ENCODE peak calls at places on chromosomes 5 and 9, in ten cellular contexts. Z, U, I, A, M, P, N, X, W and K are unnamed samples.

GRCh38 chr5:145246961-145247744 is 588.0 kb downstream of the PRELID2 start:
- DNase-seq in U (peak), X (no peak), I (no peak), M (no peak), P (no peak), N (no peak), A (no peak), W (no peak), Z (no peak), K (no peak)

GRCh38 chr9:129806126-129806525 is 3.1 kb downstream of the TOR1B start:
- DNase-seq in U (no peak), N (no peak), X (no peak), M (no peak), W (no peak), P (no peak), A (no peak), I (no peak), Z (no peak), K (no peak)

GRCh38 chr9:4299006-4299795 is 667 bp downstream of the GLIS3 start:
- DNase-seq in Z (peak), N (peak), M (peak), U (no peak), X (peak), I (no peak), W (peak), A (no peak), P (peak), K (no peak)

GRCh38 chr9:16431666-16432065 is 438.8 kb downstream of the BNC2 start:
- DNase-seq in N (no peak), I (no peak), U (no peak), M (no peak), X (no peak), A (no peak), W (no peak), P (no peak), Z (no peak), K (no peak)

GRCh38 chr5:177423671-177424070 is 2.8 kb upstream of the GRK6 start:
- DNase-seq in U (no peak), P (no peak), X (no peak), Z (no peak), I (no peak), M (no peak), A (no peak), W (no peak), N (no peak), K (no peak)

GRCh38 chr9:120099064-120099463 is 480.9 kb downstream of the CDK5RAP2 start:
- DNase-seq in X (no peak), I (no peak), N (no peak), M (no peak), A (no peak), Z (no peak), P (no peak), W (no peak), U (no peak), K (no peak)

GRCh38 chr5:148474025-148474511 is 90.3 kb downstream of the FBXO38 start:
- DNase-seq in A (no peak), P (no peak), X (peak), W (no peak), N (no peak), U (no peak), M (no peak), Z (no peak), I (no peak), K (no peak)

GRCh38 chr5:65986050-65986451 is 59.7 kb downstream of the ERBIN start:
- DNase-seq in X (no peak), P (no peak), U (no peak), M (no peak), Z (no peak), N (no peak), W (no peak), I (no peak), A (peak), K (no peak)

GRCh38 chr5:16593630-16594029 is 23.2 kb downstream of the RETREG1 start:
- DNase-seq in M (no peak), U (no peak), A (no peak), I (no peak), N (no peak), X (no peak), P (no peak), W (no peak), Z (no peak), K (no peak)

GRCh38 chr5:135498662-135498995 is 37.1 kb downstream of the NEUROG1 start:
- DNase-seq in X (no peak), A (no peak), N (no peak), I (no peak), U (no peak), W (no peak), M (no peak), Z (no peak), P (no peak), K (no peak)

GRCh38 chr9:136840877-136841645 is 1.2 kb upstream of the AJM1 start:
- DNase-seq in A (no peak), U (no peak), Z (peak), P (no peak), I (no peak), X (no peak), M (peak), W (no peak), N (no peak), K (no peak)

GRCh38 chr9:133087429-133088145 is 25.8 kb downstream of the CEL start:
- DNase-seq in W (no peak), I (no peak), A (no peak), Z (no peak), N (peak), U (no peak), P (no peak), M (no peak), X (no peak), K (no peak)

GRCh38 chr5:147046226-147046625 is 167.7 kb upstream of the PPP2R2B start:
- DNase-seq in U (no peak), I (no peak), A (no peak), X (no peak), N (no peak), W (no peak), M (no peak), Z (no peak), P (no peak), K (no peak)

GRCh38 chr5:10330511-10331105 is 22.9 kb upstream of the MARCHF6 start:
- DNase-seq in N (no peak), U (no peak), M (no peak), A (no peak), Z (no peak), P (no peak), I (no peak), X (no peak), W (no peak), K (no peak)

GRCh38 chr5:157066080-157066479 is 7.2 kb upstream of the HAVCR1 start:
- DNase-seq in U (no peak), W (no peak), I (no peak), X (no peak), M (no peak), Z (no peak), N (no peak), P (no peak), A (no peak), K (no peak)

GRCh38 chr5:112653638-112654037 is 84.0 kb upstream of the APC start:
- DNase-seq in U (no peak), Z (no peak), I (no peak), X (no peak), M (no peak), P (no peak), W (no peak), A (no peak), N (no peak), K (no peak)

GRCh38 chr5:40958811-40959210 is 49.5 kb downstream of the C7 start:
- DNase-seq in X (no peak), Z (no peak), A (no peak), I (no peak), W (no peak), N (no peak), M (no peak), P (no peak), U (no peak), K (no peak)

GRCh38 chr9:71680189-71680983 is 87.9 kb downstream of the CEMIP2 start:
- DNase-seq in P (no peak), N (no peak), A (no peak), U (no peak), M (no peak), I (peak), W (no peak), X (no peak), Z (no peak), K (no peak)

GRCh38 chr5:16461782-16462181 is 3.8 kb downstream of the ZNF622 start:
- DNase-seq in X (no peak), I (peak), P (no peak), Z (no peak), U (peak), A (peak), N (no peak), W (no peak), M (no peak), K (no peak)

GRCh38 chr5:32254987-32255900 is 57.5 kb downstream of the MTMR12 start:
- DNase-seq in U (no peak), M (no peak), W (no peak), A (no peak), N (no peak), X (no peak), P (no peak), I (no peak), Z (no peak), K (no peak)

GRCh38 chr5:65986796-65987195 is 60.4 kb downstream of the ERBIN start:
- DNase-seq in X (no peak), I (no peak), N (no peak), U (no peak), M (no peak), P (no peak), A (no peak), W (no peak), Z (no peak), K (no peak)

GRCh38 chr9:6354072-6354686 is 26.0 kb downstream of the TPD52L3 start:
- DNase-seq in M (peak), A (peak), W (peak), N (no peak), I (no peak), Z (no peak), P (no peak), U (peak), X (no peak), K (peak)

GRCh38 chr5:159123189-159123588 is 23.5 kb upstream of the EBF1 start:
- DNase-seq in U (no peak), P (no peak), M (no peak), Z (no peak), X (no peak), N (no peak), W (no peak), A (no peak), I (no peak), K (no peak)

GRCh38 chr9:136981588-136982231 is 1.1 kb upstream of the LCNL1 start:
- DNase-seq in Z (no peak), W (no peak), X (no peak), I (no peak), N (no peak), M (no peak), A (no peak), U (no peak), P (no peak), K (no peak)

GRCh38 chr9:91039125-91039834 is 237.7 kb downstream of the SYK start:
- DNase-seq in M (no peak), N (no peak), W (no peak), U (no peak), P (no peak), A (no peak), X (peak), Z (no peak), I (no peak), K (no peak)

GRCh38 chr9:96553070-96553469 is 66.6 kb downstream of the CDC14B start:
- DNase-seq in X (no peak), Z (no peak), P (no peak), I (peak), N (no peak), A (no peak), M (no peak), U (peak), W (no peak), K (no peak)

GRCh38 chr5:159906957-159907356 is 9.3 kb upstream of the ADRA1B start:
- DNase-seq in U (no peak), P (no peak), W (no peak), A (no peak), N (no peak), I (no peak), Z (peak), M (no peak), X (no peak), K (no peak)

GRCh38 chr5:132420706-132421272 is 51.3 kb downstream of the SLC22A5 start:
- DNase-seq in X (no peak), W (no peak), A (no peak), U (no peak), I (no peak), P (no peak), M (peak), Z (no peak), N (no peak), K (no peak)

GRCh38 chr5:164000241-164000640 is 494.8 kb downstream of the MAT2B start:
- DNase-seq in N (no peak), X (no peak), W (no peak), A (no peak), M (no peak), U (no peak), Z (no peak), I (no peak), P (no peak), K (no peak)

GRCh38 chr9:99859395-99859980 is 37.8 kb downstream of the NR4A3 start:
- DNase-seq in I (no peak), N (no peak), M (no peak), A (no peak), X (no peak), W (peak), Z (no peak), U (peak), P (no peak), K (no peak)

GRCh38 chr5:14591548-14591947 is 10.0 kb downstream of the OTULINL start:
- DNase-seq in X (no peak), U (no peak), I (no peak), N (no peak), A (no peak), Z (no peak), W (no peak), P (no peak), M (no peak), K (no peak)

GRCh38 chr5:172407861-172408260 is 46.5 kb downstream of the SH3PXD2B start:
- DNase-seq in M (no peak), N (no peak), W (no peak), U (peak), A (no peak), P (peak), Z (no peak), I (no peak), X (peak), K (no peak)

GRCh38 chr9:87239312-87239711 is 258.4 kb upstream of the DAPK1 start:
- DNase-seq in W (no peak), X (no peak), A (no peak), M (no peak), I (no peak), U (no peak), P (no peak), N (no peak), Z (no peak), K (no peak)

GRCh38 chr9:87324613-87325194 is 173.0 kb upstream of the DAPK1 start:
- DNase-seq in U (no peak), W (no peak), Z (no peak), X (no peak), I (peak), N (no peak), M (no peak), A (peak), P (no peak), K (no peak)

GRCh38 chr9:31520301-31521085 is 864.0 kb upstream of the ACO1 start:
- DNase-seq in A (no peak), Z (no peak), X (no peak), U (no peak), W (no peak), I (no peak), M (no peak), P (no peak), N (no peak), K (no peak)

GRCh38 chr5:169988947-169989346 is 8.7 kb upstream of the INSYN2B start:
- DNase-seq in P (no peak), U (no peak), N (no peak), M (no peak), X (no peak), I (no peak), A (no peak), W (no peak), Z (no peak), K (no peak)

GRCh38 chr5:5141625-5142527 is 1.7 kb downstream of the ADAMTS16 start:
- DNase-seq in N (no peak), Z (peak), U (peak), I (no peak), P (no peak), X (peak), W (peak), A (peak), M (peak), K (no peak)

GRCh38 chr9:79131876-79132377 is 439.8 kb upstream of the TLE4 start:
- DNase-seq in W (no peak), M (no peak), P (no peak), N (no peak), Z (no peak), A (no peak), I (no peak), X (no peak), U (no peak), K (no peak)

GRCh38 chr5:132323202-132323601 is 29.0 kb downstream of the SLC22A4 start:
- DNase-seq in X (no peak), W (no peak), M (no peak), U (no peak), A (no peak), I (no peak), N (no peak), P (no peak), Z (no peak), K (no peak)

GRCh38 chr5:65209341-65209740 is 272.4 kb downstream of the ADAMTS6 start:
- DNase-seq in P (no peak), Z (no peak), X (no peak), A (peak), W (no peak), N (no peak), I (peak), M (no peak), U (peak), K (no peak)

GRCh38 chr5:128984480-128984879 is 19.2 kb downstream of the SLC27A6 start:
- DNase-seq in M (no peak), X (no peak), N (no peak), W (no peak), A (no peak), I (no peak), U (no peak), Z (no peak), P (no peak), K (no peak)
- TF ChIP-seq CTCF in M (no peak), X (no peak), N (no peak), W (no peak), A (no peak), I (no peak), U (no peak), Z (no peak), P (no peak), K (no peak)

DNA sequence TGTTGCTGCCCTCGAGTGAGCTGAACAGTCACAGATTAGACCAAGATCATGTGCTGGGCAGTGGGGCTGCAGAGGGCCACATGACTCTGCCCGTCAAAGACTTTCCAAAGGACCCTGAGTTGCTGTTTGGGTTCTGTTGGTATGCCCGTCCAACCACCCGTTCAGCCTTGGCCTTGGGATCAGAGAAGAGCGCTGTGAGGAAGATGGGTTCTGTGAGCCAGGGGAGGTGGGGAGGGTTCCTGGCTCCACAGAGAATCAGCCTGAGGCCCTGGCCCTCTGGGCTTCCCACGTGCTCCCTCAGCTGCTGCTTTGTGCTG is 72.6 kb downstream of the RGS3 start:
- DNase-seq in N (no peak), A (no peak), Z (no peak), X (no peak), W (no peak), M (no peak), U (no peak), P (no peak), I (no peak), K (no peak)
- TF ChIP-seq CTCF in N (no peak), A (no peak), Z (no peak), X (no peak), W (no peak), M (no peak), U (no peak), P (no peak), I (no peak), K (no peak)

DNA sequence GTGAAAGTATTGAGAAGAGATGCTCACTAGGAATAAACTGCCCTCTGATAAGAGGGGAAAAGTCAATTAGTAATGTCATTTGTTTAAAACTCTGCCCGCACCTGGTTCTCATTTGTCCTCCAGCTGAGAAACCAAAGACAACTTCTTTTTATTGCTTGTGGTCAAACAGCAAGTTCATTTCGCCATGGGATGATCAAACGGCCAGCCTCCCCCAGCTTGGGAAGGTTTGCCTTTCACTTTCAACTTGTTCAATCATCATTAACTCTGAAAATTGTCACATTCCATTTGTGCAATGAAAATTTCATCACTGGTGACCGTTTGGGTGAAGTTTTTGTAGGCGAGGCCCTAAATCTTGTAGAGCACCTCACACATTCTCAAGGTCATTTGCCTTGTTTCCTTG is 117.8 kb downstream of the MARCHF3 start:
- DNase-seq in A (peak), W (no peak), P (no peak), U (peak), Z (no peak), N (no peak), X (no peak), I (no peak), M (no peak), K (no peak)
- TF ChIP-seq CTCF in A (no peak), W (no peak), P (no peak), U (no peak), Z (no peak), N (no peak), X (no peak), I (no peak), M (no peak), K (no peak)

DNA sequence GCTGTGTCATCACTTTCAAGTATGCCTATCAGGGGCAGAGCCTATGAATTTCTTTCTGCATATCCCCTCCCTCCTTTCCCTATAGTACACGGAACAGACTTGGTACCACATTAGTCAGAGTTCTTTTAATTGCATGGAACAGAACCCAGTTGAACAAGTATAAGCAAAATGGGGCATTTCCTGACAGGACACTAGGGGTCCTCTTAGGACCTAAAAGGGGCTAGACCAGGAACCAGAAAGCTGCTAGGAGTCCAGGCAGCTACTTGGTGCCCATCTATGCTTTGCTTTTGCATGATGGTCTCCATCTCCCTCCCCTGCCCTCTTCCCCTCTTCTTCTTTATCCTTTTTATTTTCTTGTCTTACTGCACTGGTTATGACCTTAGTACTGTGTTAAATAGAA is 5.9 kb downstream of the BSPRY start:
- DNase-seq in X (no peak), A (no peak), N (no peak), P (no peak), I (no peak), Z (no peak), U (no peak), W (no peak), M (no peak), K (no peak)
- TF ChIP-seq CTCF in X (no peak), A (peak), N (no peak), P (no peak), I (peak), Z (peak), U (peak), W (no peak), M (no peak), K (no peak)

DNA sequence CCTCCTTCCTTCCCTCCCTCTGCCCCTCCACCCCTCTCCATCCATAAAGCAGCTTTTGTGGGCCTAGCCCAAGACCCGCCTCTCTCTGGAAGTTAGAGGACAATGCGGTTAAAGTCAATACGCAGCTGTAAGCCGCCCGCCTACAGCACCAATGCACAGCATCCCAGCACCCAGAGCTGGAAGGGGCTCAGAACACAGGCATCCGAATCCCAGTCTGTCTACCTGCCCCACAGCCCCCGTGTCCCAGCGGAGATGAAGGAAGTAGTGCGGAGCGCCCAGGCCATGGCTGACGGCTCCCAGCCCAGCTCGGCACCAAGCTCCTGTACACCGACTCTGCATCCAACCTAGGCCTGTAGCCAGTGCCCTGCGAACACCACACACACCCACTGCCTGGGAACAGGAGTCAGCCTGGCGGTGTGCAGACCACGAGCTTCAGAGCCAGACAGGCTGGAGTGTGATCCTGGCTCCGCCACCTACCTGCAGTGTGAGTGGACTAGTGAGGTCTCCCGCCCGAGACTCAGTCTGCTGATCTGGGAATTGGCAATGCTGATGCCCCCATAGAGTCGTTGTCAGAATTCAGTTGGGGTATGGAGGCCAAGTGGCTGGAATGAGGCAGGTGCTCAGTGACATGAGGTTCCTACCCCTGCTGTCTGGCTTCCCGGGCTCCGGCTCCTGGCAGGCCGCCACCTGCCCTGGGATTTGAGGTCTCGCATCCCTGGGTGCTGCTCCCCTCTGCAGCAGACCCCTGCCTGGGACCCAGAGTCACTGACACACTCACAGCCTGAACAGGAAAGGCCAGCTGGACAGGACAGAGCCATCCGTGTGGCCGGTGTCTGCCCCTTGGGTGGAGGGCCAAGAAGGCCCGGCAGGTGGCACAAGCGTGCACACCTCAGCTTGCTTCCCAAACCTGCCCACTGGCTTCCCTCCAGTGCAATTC is 45.1 kb upstream of the RNF130 start:
- DNase-seq in W (peak), X (peak), P (no peak), A (no peak), U (no peak), N (peak), Z (peak), I (no peak), M (no peak), K (no peak)
- TF ChIP-seq CTCF in W (peak), X (no peak), P (peak), A (no peak), U (no peak), N (peak), Z (no peak), I (peak), M (no peak), K (no peak)